ENCODE peak calls at places on chromosomes 2 and 18, in nine cellular contexts. One of them, this sample, is unnamed.
A peak's percentile ranks its signal among the peaks of the same experiment; 100 is the strongest.

GRCh38 chr2:695111-695510 is 17.9 kb upstream of the TMEM18 start:
- DNase-seq in GM20000: no peak
- DNase-seq in astrocyte of the spinal cord: no peak
- DNase-seq in IMR-90: no peak
- DNase-seq in fibroblast of the aortic adventitia: no peak
- DNase-seq in fibroblast of mammary gland: no peak
- DNase-seq in Caco-2: no peak
- DNase-seq in dorsolateral prefrontal cortex: no peak
- DNase-seq in left ventricle myocardium inferior: no peak
- DNase-seq in this sample: no peak

GRCh38 chr2:144514731-144515424 is 5.0 kb downstream of the ZEB2 start:
- DNase-seq in GM20000: no peak
- DNase-seq in astrocyte of the spinal cord: peak; percentile 48
- DNase-seq in IMR-90: no peak
- DNase-seq in fibroblast of the aortic adventitia: peak; percentile 48
- DNase-seq in fibroblast of mammary gland: no peak
- DNase-seq in Caco-2: no peak
- DNase-seq in dorsolateral prefrontal cortex: no peak
- DNase-seq in left ventricle myocardium inferior: no peak
- DNase-seq in this sample: no peak

GRCh38 chr2:20603791-20604190 is 47.1 kb downstream of the HS1BP3 start:
- DNase-seq in GM20000: no peak
- DNase-seq in astrocyte of the spinal cord: no peak
- DNase-seq in IMR-90: no peak
- DNase-seq in fibroblast of the aortic adventitia: no peak
- DNase-seq in fibroblast of mammary gland: no peak
- DNase-seq in Caco-2: no peak
- DNase-seq in dorsolateral prefrontal cortex: peak; percentile 13
- DNase-seq in left ventricle myocardium inferior: no peak
- DNase-seq in this sample: no peak

GRCh38 chr2:115160523-115161521 is 718.4 kb downstream of the DPP10 start:
- DNase-seq in GM20000: no peak
- DNase-seq in astrocyte of the spinal cord: no peak
- DNase-seq in IMR-90: no peak
- DNase-seq in fibroblast of the aortic adventitia: no peak
- DNase-seq in fibroblast of mammary gland: no peak
- DNase-seq in Caco-2: no peak
- DNase-seq in dorsolateral prefrontal cortex: peak; percentile 70
- DNase-seq in left ventricle myocardium inferior: no peak
- DNase-seq in this sample: no peak

GRCh38 chr2:88856409-88857135 is 165.1 kb downstream of the RPIA start:
- DNase-seq in GM20000: no peak
- DNase-seq in astrocyte of the spinal cord: no peak
- DNase-seq in IMR-90: no peak
- DNase-seq in fibroblast of the aortic adventitia: no peak
- DNase-seq in fibroblast of mammary gland: no peak
- DNase-seq in Caco-2: no peak
- DNase-seq in dorsolateral prefrontal cortex: no peak
- DNase-seq in left ventricle myocardium inferior: no peak
- DNase-seq in this sample: no peak

GRCh38 chr2:189584662-189585061 is 4.1 kb upstream of the SLC40A1 start:
- DNase-seq in GM20000: no peak
- DNase-seq in astrocyte of the spinal cord: no peak
- DNase-seq in IMR-90: no peak
- DNase-seq in fibroblast of the aortic adventitia: no peak
- DNase-seq in fibroblast of mammary gland: no peak
- DNase-seq in Caco-2: no peak
- DNase-seq in dorsolateral prefrontal cortex: no peak
- DNase-seq in left ventricle myocardium inferior: no peak
- DNase-seq in this sample: no peak

GRCh38 chr2:110854355-110855081 is 122.1 kb downstream of the ACOXL start:
- DNase-seq in GM20000: no peak
- DNase-seq in astrocyte of the spinal cord: no peak
- DNase-seq in IMR-90: no peak
- DNase-seq in fibroblast of the aortic adventitia: no peak
- DNase-seq in fibroblast of mammary gland: peak; percentile 3
- DNase-seq in Caco-2: peak; percentile 24
- DNase-seq in dorsolateral prefrontal cortex: no peak
- DNase-seq in left ventricle myocardium inferior: no peak
- DNase-seq in this sample: no peak

GRCh38 chr2:217225596-217225995 is 365.7 kb upstream of the TNP1 start:
- DNase-seq in GM20000: no peak
- DNase-seq in astrocyte of the spinal cord: no peak
- DNase-seq in IMR-90: no peak
- DNase-seq in fibroblast of the aortic adventitia: no peak
- DNase-seq in fibroblast of mammary gland: no peak
- DNase-seq in Caco-2: no peak
- DNase-seq in dorsolateral prefrontal cortex: no peak
- DNase-seq in left ventricle myocardium inferior: no peak
- DNase-seq in this sample: no peak

GRCh38 chr2:218079943-218080913 is 11.2 kb downstream of the RUFY4 start:
- DNase-seq in GM20000: no peak
- DNase-seq in astrocyte of the spinal cord: no peak
- DNase-seq in IMR-90: no peak
- DNase-seq in fibroblast of the aortic adventitia: no peak
- DNase-seq in fibroblast of mammary gland: no peak
- DNase-seq in Caco-2: no peak
- DNase-seq in dorsolateral prefrontal cortex: no peak
- DNase-seq in left ventricle myocardium inferior: no peak
- DNase-seq in this sample: no peak

GRCh38 chr2:216002274-216002673 is 11.1 kb downstream of the MREG start:
- DNase-seq in GM20000: no peak
- DNase-seq in astrocyte of the spinal cord: no peak
- DNase-seq in IMR-90: no peak
- DNase-seq in fibroblast of the aortic adventitia: no peak
- DNase-seq in fibroblast of mammary gland: no peak
- DNase-seq in Caco-2: no peak
- DNase-seq in dorsolateral prefrontal cortex: no peak
- DNase-seq in left ventricle myocardium inferior: no peak
- DNase-seq in this sample: no peak

GRCh38 chr18:76765649-76766048 is 56.7 kb upstream of the ZNF236 start:
- DNase-seq in GM20000: no peak
- DNase-seq in astrocyte of the spinal cord: peak; percentile 29
- DNase-seq in IMR-90: no peak
- DNase-seq in fibroblast of the aortic adventitia: no peak
- DNase-seq in fibroblast of mammary gland: peak; percentile 73
- DNase-seq in Caco-2: no peak
- DNase-seq in dorsolateral prefrontal cortex: no peak
- DNase-seq in left ventricle myocardium inferior: no peak
- DNase-seq in this sample: no peak

GRCh38 chr2:240440251-240440650 is 4.8 kb downstream of the GPC1 start:
- DNase-seq in GM20000: peak; percentile 22
- DNase-seq in astrocyte of the spinal cord: no peak
- DNase-seq in IMR-90: no peak
- DNase-seq in fibroblast of the aortic adventitia: no peak
- DNase-seq in fibroblast of mammary gland: no peak
- DNase-seq in Caco-2: no peak
- DNase-seq in dorsolateral prefrontal cortex: peak; percentile 20
- DNase-seq in left ventricle myocardium inferior: peak; percentile 2
- DNase-seq in this sample: no peak

GRCh38 chr18:44602845-44603244 is 77.8 kb upstream of the SETBP1 start:
- DNase-seq in GM20000: no peak
- DNase-seq in astrocyte of the spinal cord: peak; percentile 16
- DNase-seq in IMR-90: no peak
- DNase-seq in fibroblast of the aortic adventitia: no peak
- DNase-seq in fibroblast of mammary gland: peak; percentile 39
- DNase-seq in Caco-2: no peak
- DNase-seq in dorsolateral prefrontal cortex: no peak
- DNase-seq in left ventricle myocardium inferior: no peak
- DNase-seq in this sample: no peak

GRCh38 chr2:58731488-58731869 is 490.4 kb upstream of the FANCL start:
- DNase-seq in GM20000: no peak
- DNase-seq in astrocyte of the spinal cord: no peak
- DNase-seq in IMR-90: no peak
- DNase-seq in fibroblast of the aortic adventitia: no peak
- DNase-seq in fibroblast of mammary gland: no peak
- DNase-seq in Caco-2: no peak
- DNase-seq in dorsolateral prefrontal cortex: no peak
- DNase-seq in left ventricle myocardium inferior: no peak
- DNase-seq in this sample: no peak

GRCh38 chr2:160916300-160916699 is 243.9 kb upstream of the TANK start:
- DNase-seq in GM20000: no peak
- DNase-seq in astrocyte of the spinal cord: peak; percentile 15
- DNase-seq in IMR-90: peak; percentile 79
- DNase-seq in fibroblast of the aortic adventitia: peak; percentile 62
- DNase-seq in fibroblast of mammary gland: peak; percentile 11
- DNase-seq in Caco-2: no peak
- DNase-seq in dorsolateral prefrontal cortex: no peak
- DNase-seq in left ventricle myocardium inferior: no peak
- DNase-seq in this sample: no peak

GRCh38 chr2:9752441-9753275 is 90.6 kb upstream of the TAF1B start:
- DNase-seq in GM20000: peak; percentile 59
- DNase-seq in astrocyte of the spinal cord: peak; percentile 51
- DNase-seq in IMR-90: peak; percentile 70
- DNase-seq in fibroblast of the aortic adventitia: peak; percentile 78
- DNase-seq in fibroblast of mammary gland: peak; percentile 85
- DNase-seq in Caco-2: no peak
- DNase-seq in dorsolateral prefrontal cortex: no peak
- DNase-seq in left ventricle myocardium inferior: no peak
- DNase-seq in this sample: no peak

GRCh38 chr2:239821694-239822075 is 203.5 kb downstream of the NDUFA10 start:
- DNase-seq in GM20000: no peak
- DNase-seq in astrocyte of the spinal cord: no peak
- DNase-seq in IMR-90: no peak
- DNase-seq in fibroblast of the aortic adventitia: no peak
- DNase-seq in fibroblast of mammary gland: no peak
- DNase-seq in Caco-2: no peak
- DNase-seq in dorsolateral prefrontal cortex: peak; percentile 22
- DNase-seq in left ventricle myocardium inferior: no peak
- DNase-seq in this sample: no peak

GRCh38 chr2:102619414-102620319 is at the start of gene SLC9A2:
- DNase-seq in GM20000: peak; percentile 41
- DNase-seq in astrocyte of the spinal cord: no peak
- DNase-seq in IMR-90: no peak
- DNase-seq in fibroblast of the aortic adventitia: no peak
- DNase-seq in fibroblast of mammary gland: no peak
- DNase-seq in Caco-2: peak; percentile 77
- DNase-seq in dorsolateral prefrontal cortex: no peak
- DNase-seq in left ventricle myocardium inferior: peak; percentile 14
- DNase-seq in this sample: no peak

GRCh38 chr2:1843646-1844045 is 99.3 kb upstream of the PXDN start:
- DNase-seq in GM20000: no peak
- DNase-seq in astrocyte of the spinal cord: no peak
- DNase-seq in IMR-90: no peak
- DNase-seq in fibroblast of the aortic adventitia: no peak
- DNase-seq in fibroblast of mammary gland: no peak
- DNase-seq in Caco-2: no peak
- DNase-seq in dorsolateral prefrontal cortex: peak; percentile 27
- DNase-seq in left ventricle myocardium inferior: no peak
- DNase-seq in this sample: no peak

GRCh38 chr2:222982010-222982908 is 69.7 kb upstream of the KCNE4 start:
- DNase-seq in GM20000: no peak
- DNase-seq in astrocyte of the spinal cord: peak; percentile 85
- DNase-seq in IMR-90: peak; percentile 89
- DNase-seq in fibroblast of the aortic adventitia: peak; percentile 92
- DNase-seq in fibroblast of mammary gland: peak; percentile 88
- DNase-seq in Caco-2: peak; percentile 66
- DNase-seq in dorsolateral prefrontal cortex: peak; percentile 62
- DNase-seq in left ventricle myocardium inferior: peak; percentile 25
- DNase-seq in this sample: no peak
- TF ChIP-seq CTCF in GM20000: no peak
- TF ChIP-seq CTCF in astrocyte of the spinal cord: peak; percentile 82
- TF ChIP-seq CTCF in IMR-90: peak; percentile 81
- TF ChIP-seq CTCF in fibroblast of the aortic adventitia: peak; percentile 78
- TF ChIP-seq CTCF in fibroblast of mammary gland: peak; percentile 83
- TF ChIP-seq CTCF in Caco-2: peak; percentile 80
- TF ChIP-seq CTCF in dorsolateral prefrontal cortex: peak; percentile 71
- TF ChIP-seq CTCF in left ventricle myocardium inferior: peak; percentile 70
- TF ChIP-seq CTCF in this sample: no peak

GRCh38 chr2:134167015-134167414 is 86.9 kb upstream of the MGAT5 start:
- DNase-seq in GM20000: no peak
- DNase-seq in astrocyte of the spinal cord: peak; percentile 34
- DNase-seq in IMR-90: peak; percentile 70
- DNase-seq in fibroblast of the aortic adventitia: peak; percentile 15
- DNase-seq in fibroblast of mammary gland: peak; percentile 40
- DNase-seq in Caco-2: no peak
- DNase-seq in dorsolateral prefrontal cortex: no peak
- DNase-seq in left ventricle myocardium inferior: no peak
- DNase-seq in this sample: no peak

GRCh38 chr2:134160793-134161504 is 92.9 kb upstream of the MGAT5 start:
- DNase-seq in GM20000: no peak
- DNase-seq in astrocyte of the spinal cord: no peak
- DNase-seq in IMR-90: peak; percentile 40
- DNase-seq in fibroblast of the aortic adventitia: peak; percentile 14
- DNase-seq in fibroblast of mammary gland: no peak
- DNase-seq in Caco-2: no peak
- DNase-seq in dorsolateral prefrontal cortex: no peak
- DNase-seq in left ventricle myocardium inferior: peak; percentile 52
- DNase-seq in this sample: no peak

GRCh38 chr2:134158295-134158694 is 95.6 kb upstream of the MGAT5 start:
- DNase-seq in GM20000: no peak
- DNase-seq in astrocyte of the spinal cord: no peak
- DNase-seq in IMR-90: no peak
- DNase-seq in fibroblast of the aortic adventitia: no peak
- DNase-seq in fibroblast of mammary gland: no peak
- DNase-seq in Caco-2: no peak
- DNase-seq in dorsolateral prefrontal cortex: no peak
- DNase-seq in left ventricle myocardium inferior: no peak
- DNase-seq in this sample: no peak

GRCh38 chr2:134164306-134164705 is 89.6 kb upstream of the MGAT5 start:
- DNase-seq in GM20000: no peak
- DNase-seq in astrocyte of the spinal cord: no peak
- DNase-seq in IMR-90: no peak
- DNase-seq in fibroblast of the aortic adventitia: no peak
- DNase-seq in fibroblast of mammary gland: no peak
- DNase-seq in Caco-2: no peak
- DNase-seq in dorsolateral prefrontal cortex: no peak
- DNase-seq in left ventricle myocardium inferior: no peak
- DNase-seq in this sample: no peak

GRCh38 chr2:134163336-134163735 is 90.5 kb upstream of the MGAT5 start:
- DNase-seq in GM20000: no peak
- DNase-seq in astrocyte of the spinal cord: no peak
- DNase-seq in IMR-90: no peak
- DNase-seq in fibroblast of the aortic adventitia: no peak
- DNase-seq in fibroblast of mammary gland: no peak
- DNase-seq in Caco-2: no peak
- DNase-seq in dorsolateral prefrontal cortex: no peak
- DNase-seq in left ventricle myocardium inferior: no peak
- DNase-seq in this sample: no peak
- TF ChIP-seq CTCF in GM20000: no peak
- TF ChIP-seq CTCF in astrocyte of the spinal cord: no peak
- TF ChIP-seq CTCF in IMR-90: no peak
- TF ChIP-seq CTCF in fibroblast of the aortic adventitia: no peak
- TF ChIP-seq CTCF in fibroblast of mammary gland: no peak
- TF ChIP-seq CTCF in Caco-2: no peak
- TF ChIP-seq CTCF in dorsolateral prefrontal cortex: no peak
- TF ChIP-seq CTCF in left ventricle myocardium inferior: no peak
- TF ChIP-seq CTCF in this sample: no peak

GRCh38 chr2:167292430-167293171 is 404.3 kb downstream of the XIRP2 start:
- DNase-seq in GM20000: peak; percentile 91
- DNase-seq in astrocyte of the spinal cord: peak; percentile 96
- DNase-seq in IMR-90: peak; percentile 93
- DNase-seq in fibroblast of the aortic adventitia: peak; percentile 80
- DNase-seq in fibroblast of mammary gland: peak; percentile 91
- DNase-seq in Caco-2: peak; percentile 88
- DNase-seq in dorsolateral prefrontal cortex: peak; percentile 95
- DNase-seq in left ventricle myocardium inferior: peak; percentile 85
- DNase-seq in this sample: peak; percentile 38
- TF ChIP-seq CTCF in GM20000: no peak
- TF ChIP-seq CTCF in astrocyte of the spinal cord: peak; percentile 47
- TF ChIP-seq CTCF in IMR-90: peak; percentile 34
- TF ChIP-seq CTCF in fibroblast of the aortic adventitia: no peak
- TF ChIP-seq CTCF in fibroblast of mammary gland: peak; percentile 38
- TF ChIP-seq CTCF in Caco-2: peak; percentile 52
- TF ChIP-seq CTCF in dorsolateral prefrontal cortex: no peak
- TF ChIP-seq CTCF in left ventricle myocardium inferior: peak; percentile 49
- TF ChIP-seq CTCF in this sample: no peak

GRCh38 chr2:235170536-235171510 is 219.0 kb downstream of the SH3BP4 start:
- DNase-seq in GM20000: no peak
- DNase-seq in astrocyte of the spinal cord: peak; percentile 73
- DNase-seq in IMR-90: peak; percentile 60
- DNase-seq in fibroblast of the aortic adventitia: peak; percentile 65
- DNase-seq in fibroblast of mammary gland: peak; percentile 79
- DNase-seq in Caco-2: peak; percentile 63
- DNase-seq in dorsolateral prefrontal cortex: no peak
- DNase-seq in left ventricle myocardium inferior: no peak
- DNase-seq in this sample: no peak
- TF ChIP-seq CTCF in GM20000: no peak
- TF ChIP-seq CTCF in astrocyte of the spinal cord: peak; percentile 38
- TF ChIP-seq CTCF in IMR-90: peak; percentile 25
- TF ChIP-seq CTCF in fibroblast of the aortic adventitia: peak; percentile 55
- TF ChIP-seq CTCF in fibroblast of mammary gland: peak; percentile 28
- TF ChIP-seq CTCF in Caco-2: peak; percentile 42
- TF ChIP-seq CTCF in dorsolateral prefrontal cortex: no peak
- TF ChIP-seq CTCF in left ventricle myocardium inferior: peak; percentile 17
- TF ChIP-seq CTCF in this sample: no peak

This sample was measured in activated B cell treated with CpG ODN at 0.5 μM for 24 hours.